ENCODE peak calls at places on chromosomes 6 and 20, in five cellular contexts. E is upper lobe of left lung; J is upper lobe of right lung; Q is Right ventricle myocardium superior; G is activated T-helper 17 cell treated with anti-CD3 and anti-CD28 coated beads, Interleukin-2, amount 50 U/mL, for 72 hours. C is an unnamed sample.

GRCh38 chr6:16539086-16539931 is 222.0 kb downstream of the ATXN1 start:
- ATAC-seq in E (no peak), J (no peak), Q (no peak), G (peak), C (no peak)

GRCh38 chr6:42009844-42010184 is 40.5 kb upstream of the TAF8 start:
- ATAC-seq in E (no peak), J (peak), Q (no peak), G (no peak), C (no peak)

GRCh38 chr6:68880050-68880449 is 245.0 kb downstream of the ADGRB3 start:
- ATAC-seq in E (no peak), J (no peak), Q (no peak), G (no peak), C (no peak)

GRCh38 chr6:135196739-135197510 is 15.8 kb downstream of the MYB start:
- ATAC-seq in E (no peak), J (no peak), Q (no peak), G (peak), C (no peak)

GRCh38 chr6:39041072-39041471 is 7.5 kb upstream of the GLP1R start:
- ATAC-seq in E (no peak), J (no peak), Q (no peak), G (no peak), C (no peak)

GRCh38 chr20:16444056-16444777 is 129.0 kb downstream of the KIF16B start:
- ATAC-seq in E (no peak), J (no peak), Q (peak), G (no peak), C (no peak)

GRCh38 chr20:31653573-31653972 is 15.9 kb downstream of the COX4I2 start:
- ATAC-seq in E (no peak), J (no peak), Q (no peak), G (no peak), C (no peak)

GRCh38 chr6:107756661-107757060 is 67.5 kb downstream of the SCML4 start:
- ATAC-seq in E (no peak), J (no peak), Q (no peak), G (no peak), C (no peak)

GRCh38 chr6:131644921-131645320 is 7.8 kb downstream of the ENPP3 start:
- ATAC-seq in E (no peak), J (no peak), Q (no peak), G (no peak), C (no peak)

GRCh38 chr6:24125980-24126379 is at the start of gene NRSN1:
- ATAC-seq in E (no peak), J (no peak), Q (no peak), G (no peak), C (no peak)

GRCh38 chr6:139151425-139152087 is 16.7 kb downstream of the HECA start:
- ATAC-seq in E (no peak), J (no peak), Q (no peak), G (no peak), C (no peak)

GRCh38 chr6:110394409-110394808 is 21.0 kb downstream of the DDO start:
- ATAC-seq in E (no peak), J (no peak), Q (peak), G (no peak), C (no peak)

GRCh38 chr6:101741474-101742171 is 348.1 kb downstream of the GRIK2 start:
- ATAC-seq in E (no peak), J (no peak), Q (peak), G (no peak), C (no peak)

GRCh38 chr6:87174078-87174579 is 18.8 kb downstream of the ZNF292 start:
- ATAC-seq in E (no peak), J (peak), Q (peak), G (peak), C (peak)

GRCh38 chr6:139290787-139291294 is 957 bp downstream of the TXLNB start:
- ATAC-seq in E (peak), J (peak), Q (peak), G (peak), C (peak)

GRCh38 chr6:165439928-165440554 is 130.6 kb upstream of the C6orf118 start:
- ATAC-seq in E (no peak), J (no peak), Q (peak), G (no peak), C (no peak)

GRCh38 chr6:15588966-15589634 is 73.7 kb downstream of the DTNBP1 start:
- ATAC-seq in E (no peak), J (no peak), Q (no peak), G (peak), C (no peak)